ENCODE peak calls at places on chromosomes 4 and X, in six cellular contexts. Y, M, W, V, E and G are unnamed samples.

GRCh38 chrX:9627827-9628406 is 137.7 kb downstream of the GPR143 start:
- DNase-seq in Y (no peak), W (no peak), V (no peak), M (no peak), E (no peak), G (no peak)

GRCh38 chr4:140568507-140569306 is at the start of gene UCP1:
- DNase-seq in Y (no peak), W (no peak), V (no peak), E (no peak), M (peak; percentile 85), G (no peak)

GRCh38 chrX:153635788-153636668 is 11.0 kb upstream of the DUSP9 start:
- DNase-seq in V (no peak), M (peak; percentile 63), E (no peak), W (peak; percentile 11), Y (no peak), G (no peak)

GRCh38 chr4:88673886-88674285 is 23.7 kb downstream of the NAP1L5 start:
- DNase-seq in Y (no peak), V (no peak), M (no peak), W (no peak), E (no peak), G (no peak)

GRCh38 chr4:122765702-122766352 is 33.3 kb downstream of the BBS12 start:
- DNase-seq in V (no peak), W (peak; percentile 86), E (no peak), Y (no peak), M (no peak), G (no peak)

GRCh38 chrX:19867411-19867732 is 20.0 kb downstream of the SH3KBP1 start:
- DNase-seq in W (peak; percentile 57), V (no peak), M (no peak), E (no peak), Y (no peak), G (no peak)

GRCh38 chr4:91113130-91113706 is 986.0 kb downstream of the CCSER1 start:
- DNase-seq in W (peak; percentile 52), M (peak; percentile 28), V (no peak), Y (no peak), E (peak; percentile 10), G (no peak)

GRCh38 chr4:3255611-3256186 is 6.7 kb downstream of the MSANTD1 start:
- DNase-seq in W (no peak), M (no peak), V (no peak), Y (no peak), E (peak; percentile 3), G (no peak)

GRCh38 chr4:129546531-129546930 is 450.6 kb downstream of the C4orf33 start:
- DNase-seq in V (no peak), W (no peak), Y (no peak), E (no peak), M (no peak), G (no peak)

GRCh38 chr4:168715889-168716288 is 219.0 kb downstream of the PALLD start:
- DNase-seq in Y (no peak), M (no peak), V (no peak), E (no peak), W (no peak), G (no peak)

GRCh38 chr4:158172196-158172557 is 648 bp downstream of the GASK1B start:
- DNase-seq in E (no peak), V (no peak), Y (no peak), W (peak; percentile 74), M (no peak), G (no peak)

GRCh38 chrX:18294893-18295292 is 59.6 kb downstream of the SCML2 start:
- DNase-seq in E (no peak), W (no peak), Y (no peak), M (no peak), V (no peak), G (no peak)

GRCh38 chrX:144006811-144007210 is 122.9 kb downstream of the UBE2NL start:
- DNase-seq in Y (no peak), V (no peak), M (no peak), W (peak; percentile 75), E (no peak), G (no peak)

GRCh38 chr4:115454228-115454627 is 340.8 kb upstream of the NDST4 start:
- DNase-seq in E (no peak), M (no peak), W (no peak), V (no peak), Y (no peak), G (no peak)

GRCh38 chr4:69493515-69493914 is 2.2 kb downstream of the UGT2B4 start:
- DNase-seq in V (no peak), Y (no peak), W (no peak), E (no peak), M (no peak), G (no peak)

GRCh38 chr4:14575919-14576318 is 426.4 kb upstream of the CPEB2 start:
- DNase-seq in W (no peak), V (no peak), M (no peak), Y (no peak), E (no peak), G (no peak)

GRCh38 chrX:154019633-154020499 is at the start of gene IRAK1:
- DNase-seq in M (peak; percentile 89), E (peak; percentile 73), W (peak; percentile 48), V (peak; percentile 57), Y (peak; percentile 34), G (peak; percentile 27)